ENCODE peak calls at places on chromosomes 13 and 19, in seven cellular contexts. One of them, this sample, is unnamed.

GRCh38 chr13:110507678-110508381 is 53.7 kb downstream of the RAB20 start:
- DNase-seq in CD4-positive, CD25-positive, alpha-beta regulatory T cell: no peak
- DNase-seq in stimulated activated CD4-positive, alpha-beta T cell treated with anti-CD3 and anti-CD28 coated beads, Interleukin-4, amount 100 ng/mL, for 24 hours: no peak
- DNase-seq in kidney: peak; percentile 92
- DNase-seq in NCI-H1417: no peak
- DNase-seq in Peyer's patch: no peak
- DNase-seq in ELF-1: no peak
- DNase-seq in this sample: no peak

GRCh38 chr19:7509625-7510024 is 6.3 kb upstream of the ZNF358 start:
- DNase-seq in CD4-positive, CD25-positive, alpha-beta regulatory T cell: no peak
- DNase-seq in stimulated activated CD4-positive, alpha-beta T cell treated with anti-CD3 and anti-CD28 coated beads, Interleukin-4, amount 100 ng/mL, for 24 hours: no peak
- DNase-seq in kidney: no peak
- DNase-seq in NCI-H1417: no peak
- DNase-seq in Peyer's patch: no peak
- DNase-seq in ELF-1: peak; percentile 42
- DNase-seq in this sample: no peak

GRCh38 chr13:50757021-50757420 is 86.5 kb downstream of the DLEU7 start:
- DNase-seq in CD4-positive, CD25-positive, alpha-beta regulatory T cell: no peak
- DNase-seq in stimulated activated CD4-positive, alpha-beta T cell treated with anti-CD3 and anti-CD28 coated beads, Interleukin-4, amount 100 ng/mL, for 24 hours: no peak
- DNase-seq in kidney: no peak
- DNase-seq in NCI-H1417: no peak
- DNase-seq in Peyer's patch: no peak
- DNase-seq in ELF-1: peak; percentile 23
- DNase-seq in this sample: no peak

GRCh38 chr13:47463726-47464125 is 537.3 kb downstream of the SUCLA2 start:
- DNase-seq in CD4-positive, CD25-positive, alpha-beta regulatory T cell: no peak
- DNase-seq in stimulated activated CD4-positive, alpha-beta T cell treated with anti-CD3 and anti-CD28 coated beads, Interleukin-4, amount 100 ng/mL, for 24 hours: no peak
- DNase-seq in kidney: no peak
- DNase-seq in NCI-H1417: no peak
- DNase-seq in Peyer's patch: no peak
- DNase-seq in ELF-1: peak; percentile 67
- DNase-seq in this sample: no peak

GRCh38 chr13:106919638-106920037 is 351.7 kb upstream of the ARGLU1 start:
- DNase-seq in CD4-positive, CD25-positive, alpha-beta regulatory T cell: no peak
- DNase-seq in stimulated activated CD4-positive, alpha-beta T cell treated with anti-CD3 and anti-CD28 coated beads, Interleukin-4, amount 100 ng/mL, for 24 hours: no peak
- DNase-seq in kidney: peak; percentile 71
- DNase-seq in NCI-H1417: no peak
- DNase-seq in Peyer's patch: no peak
- DNase-seq in ELF-1: peak; percentile 35
- DNase-seq in this sample: peak; percentile 34

GRCh38 chr13:19601749-19602725 is 31.4 kb upstream of the MPHOSPH8 start:
- DNase-seq in CD4-positive, CD25-positive, alpha-beta regulatory T cell: peak; percentile 61
- DNase-seq in stimulated activated CD4-positive, alpha-beta T cell treated with anti-CD3 and anti-CD28 coated beads, Interleukin-4, amount 100 ng/mL, for 24 hours: peak; percentile 17
- DNase-seq in kidney: peak; percentile 74
- DNase-seq in NCI-H1417: peak; percentile 73
- DNase-seq in Peyer's patch: no peak
- DNase-seq in ELF-1: peak; percentile 80
- DNase-seq in this sample: peak; percentile 42

GRCh38 chr13:77800219-77800618 is 102.7 kb downstream of the SLAIN1 start:
- DNase-seq in CD4-positive, CD25-positive, alpha-beta regulatory T cell: no peak
- DNase-seq in stimulated activated CD4-positive, alpha-beta T cell treated with anti-CD3 and anti-CD28 coated beads, Interleukin-4, amount 100 ng/mL, for 24 hours: no peak
- DNase-seq in kidney: no peak
- DNase-seq in NCI-H1417: no peak
- DNase-seq in Peyer's patch: no peak
- DNase-seq in ELF-1: no peak
- DNase-seq in this sample: no peak

GRCh38 chr13:29487466-29488454 is 107.7 kb downstream of the SLC7A1 start:
- DNase-seq in CD4-positive, CD25-positive, alpha-beta regulatory T cell: no peak
- DNase-seq in stimulated activated CD4-positive, alpha-beta T cell treated with anti-CD3 and anti-CD28 coated beads, Interleukin-4, amount 100 ng/mL, for 24 hours: no peak
- DNase-seq in kidney: no peak
- DNase-seq in NCI-H1417: no peak
- DNase-seq in Peyer's patch: no peak
- DNase-seq in ELF-1: no peak
- DNase-seq in this sample: no peak

GRCh38 chr19:12994701-12995595 is at the start of gene NFIX:
- DNase-seq in CD4-positive, CD25-positive, alpha-beta regulatory T cell: peak; percentile 42
- DNase-seq in stimulated activated CD4-positive, alpha-beta T cell treated with anti-CD3 and anti-CD28 coated beads, Interleukin-4, amount 100 ng/mL, for 24 hours: peak; percentile 65
- DNase-seq in kidney: peak; percentile 85
- DNase-seq in NCI-H1417: peak; percentile 48
- DNase-seq in Peyer's patch: peak; percentile 59
- DNase-seq in ELF-1: no peak
- DNase-seq in this sample: no peak

GRCh38 chr13:29597246-29597645 is 1.8 kb upstream of the SLC7A1 start:
- DNase-seq in CD4-positive, CD25-positive, alpha-beta regulatory T cell: no peak
- DNase-seq in stimulated activated CD4-positive, alpha-beta T cell treated with anti-CD3 and anti-CD28 coated beads, Interleukin-4, amount 100 ng/mL, for 24 hours: no peak
- DNase-seq in kidney: no peak
- DNase-seq in NCI-H1417: no peak
- DNase-seq in Peyer's patch: no peak
- DNase-seq in ELF-1: no peak
- DNase-seq in this sample: no peak

GRCh38 chr19:38880076-38880881 is 2.2 kb upstream of the RINL start:
- DNase-seq in CD4-positive, CD25-positive, alpha-beta regulatory T cell: no peak
- DNase-seq in stimulated activated CD4-positive, alpha-beta T cell treated with anti-CD3 and anti-CD28 coated beads, Interleukin-4, amount 100 ng/mL, for 24 hours: no peak
- DNase-seq in kidney: no peak
- DNase-seq in NCI-H1417: no peak
- DNase-seq in Peyer's patch: no peak
- DNase-seq in ELF-1: peak; percentile 42
- DNase-seq in this sample: no peak

GRCh38 chr19:17248011-17248776 is 2.5 kb upstream of the NR2F6 start:
- DNase-seq in CD4-positive, CD25-positive, alpha-beta regulatory T cell: no peak
- DNase-seq in stimulated activated CD4-positive, alpha-beta T cell treated with anti-CD3 and anti-CD28 coated beads, Interleukin-4, amount 100 ng/mL, for 24 hours: no peak
- DNase-seq in kidney: no peak
- DNase-seq in NCI-H1417: peak; percentile 10
- DNase-seq in Peyer's patch: no peak
- DNase-seq in ELF-1: peak; percentile 81
- DNase-seq in this sample: peak; percentile 63

GRCh38 chr19:46980756-46981155 is 38.9 kb upstream of the NPAS1 start:
- DNase-seq in CD4-positive, CD25-positive, alpha-beta regulatory T cell: no peak
- DNase-seq in stimulated activated CD4-positive, alpha-beta T cell treated with anti-CD3 and anti-CD28 coated beads, Interleukin-4, amount 100 ng/mL, for 24 hours: no peak
- DNase-seq in kidney: no peak
- DNase-seq in NCI-H1417: no peak
- DNase-seq in Peyer's patch: no peak
- DNase-seq in ELF-1: no peak
- DNase-seq in this sample: no peak

GRCh38 chr13:103134271-103134670 is 68.1 kb upstream of the SLC10A2 start:
- DNase-seq in CD4-positive, CD25-positive, alpha-beta regulatory T cell: no peak
- DNase-seq in stimulated activated CD4-positive, alpha-beta T cell treated with anti-CD3 and anti-CD28 coated beads, Interleukin-4, amount 100 ng/mL, for 24 hours: no peak
- DNase-seq in kidney: no peak
- DNase-seq in NCI-H1417: no peak
- DNase-seq in Peyer's patch: no peak
- DNase-seq in ELF-1: no peak
- DNase-seq in this sample: no peak

GRCh38 chr13:26494591-26494990 is 62.9 kb upstream of the WASF3 start:
- DNase-seq in CD4-positive, CD25-positive, alpha-beta regulatory T cell: no peak
- DNase-seq in stimulated activated CD4-positive, alpha-beta T cell treated with anti-CD3 and anti-CD28 coated beads, Interleukin-4, amount 100 ng/mL, for 24 hours: no peak
- DNase-seq in kidney: no peak
- DNase-seq in NCI-H1417: no peak
- DNase-seq in Peyer's patch: no peak
- DNase-seq in ELF-1: no peak
- DNase-seq in this sample: no peak

GRCh38 chr13:100848304-100848703 is 173.7 kb upstream of the TMTC4 start:
- DNase-seq in CD4-positive, CD25-positive, alpha-beta regulatory T cell: no peak
- DNase-seq in stimulated activated CD4-positive, alpha-beta T cell treated with anti-CD3 and anti-CD28 coated beads, Interleukin-4, amount 100 ng/mL, for 24 hours: no peak
- DNase-seq in kidney: no peak
- DNase-seq in NCI-H1417: no peak
- DNase-seq in Peyer's patch: no peak
- DNase-seq in ELF-1: no peak
- DNase-seq in this sample: no peak

GRCh38 chr13:78621086-78621485 is 17.7 kb upstream of the POU4F1 start:
- DNase-seq in CD4-positive, CD25-positive, alpha-beta regulatory T cell: no peak
- DNase-seq in stimulated activated CD4-positive, alpha-beta T cell treated with anti-CD3 and anti-CD28 coated beads, Interleukin-4, amount 100 ng/mL, for 24 hours: no peak
- DNase-seq in kidney: no peak
- DNase-seq in NCI-H1417: no peak
- DNase-seq in Peyer's patch: no peak
- DNase-seq in ELF-1: no peak
- DNase-seq in this sample: no peak

GRCh38 chr13:97141564-97142005 is 80.5 kb upstream of the MBNL2 start:
- DNase-seq in CD4-positive, CD25-positive, alpha-beta regulatory T cell: no peak
- DNase-seq in stimulated activated CD4-positive, alpha-beta T cell treated with anti-CD3 and anti-CD28 coated beads, Interleukin-4, amount 100 ng/mL, for 24 hours: peak; percentile 25
- DNase-seq in kidney: no peak
- DNase-seq in NCI-H1417: peak; percentile 77
- DNase-seq in Peyer's patch: no peak
- DNase-seq in ELF-1: peak; percentile 89
- DNase-seq in this sample: peak; percentile 25

GRCh38 chr13:45861352-45861751 is 9.8 kb upstream of the SIAH3 start:
- DNase-seq in CD4-positive, CD25-positive, alpha-beta regulatory T cell: no peak
- DNase-seq in stimulated activated CD4-positive, alpha-beta T cell treated with anti-CD3 and anti-CD28 coated beads, Interleukin-4, amount 100 ng/mL, for 24 hours: no peak
- DNase-seq in kidney: no peak
- DNase-seq in NCI-H1417: no peak
- DNase-seq in Peyer's patch: no peak
- DNase-seq in ELF-1: no peak
- DNase-seq in this sample: no peak

GRCh38 chr19:46993622-46994021 is 26.0 kb upstream of the NPAS1 start:
- DNase-seq in CD4-positive, CD25-positive, alpha-beta regulatory T cell: no peak
- DNase-seq in stimulated activated CD4-positive, alpha-beta T cell treated with anti-CD3 and anti-CD28 coated beads, Interleukin-4, amount 100 ng/mL, for 24 hours: no peak
- DNase-seq in kidney: no peak
- DNase-seq in NCI-H1417: no peak
- DNase-seq in Peyer's patch: no peak
- DNase-seq in ELF-1: no peak
- DNase-seq in this sample: no peak

GRCh38 chr13:45207319-45207718 is 6.5 kb upstream of the KCTD4 start:
- DNase-seq in CD4-positive, CD25-positive, alpha-beta regulatory T cell: no peak
- DNase-seq in stimulated activated CD4-positive, alpha-beta T cell treated with anti-CD3 and anti-CD28 coated beads, Interleukin-4, amount 100 ng/mL, for 24 hours: no peak
- DNase-seq in kidney: no peak
- DNase-seq in NCI-H1417: no peak
- DNase-seq in Peyer's patch: no peak
- DNase-seq in ELF-1: no peak
- DNase-seq in this sample: no peak

GRCh38 chr19:18311495-18311894 is 11.4 kb downstream of the LSM4 start:
- DNase-seq in CD4-positive, CD25-positive, alpha-beta regulatory T cell: no peak
- DNase-seq in stimulated activated CD4-positive, alpha-beta T cell treated with anti-CD3 and anti-CD28 coated beads, Interleukin-4, amount 100 ng/mL, for 24 hours: no peak
- DNase-seq in kidney: no peak
- DNase-seq in NCI-H1417: no peak
- DNase-seq in Peyer's patch: no peak
- DNase-seq in ELF-1: no peak
- DNase-seq in this sample: no peak

GRCh38 chr19:21765151-21765550 is 2.2 kb downstream of the ZNF100 start:
- DNase-seq in CD4-positive, CD25-positive, alpha-beta regulatory T cell: peak; percentile 26
- DNase-seq in stimulated activated CD4-positive, alpha-beta T cell treated with anti-CD3 and anti-CD28 coated beads, Interleukin-4, amount 100 ng/mL, for 24 hours: peak; percentile 28
- DNase-seq in kidney: no peak
- DNase-seq in NCI-H1417: no peak
- DNase-seq in Peyer's patch: no peak
- DNase-seq in ELF-1: no peak
- DNase-seq in this sample: no peak

GRCh38 chr19:5073153-5073844 is 104.4 kb downstream of the KDM4B start:
- DNase-seq in CD4-positive, CD25-positive, alpha-beta regulatory T cell: no peak
- DNase-seq in stimulated activated CD4-positive, alpha-beta T cell treated with anti-CD3 and anti-CD28 coated beads, Interleukin-4, amount 100 ng/mL, for 24 hours: no peak
- DNase-seq in kidney: no peak
- DNase-seq in NCI-H1417: no peak
- DNase-seq in Peyer's patch: no peak
- DNase-seq in ELF-1: peak; percentile 82
- DNase-seq in this sample: no peak

GRCh38 chr13:33152389-33152788 is 133.2 kb downstream of the STARD13 start:
- DNase-seq in CD4-positive, CD25-positive, alpha-beta regulatory T cell: no peak
- DNase-seq in stimulated activated CD4-positive, alpha-beta T cell treated with anti-CD3 and anti-CD28 coated beads, Interleukin-4, amount 100 ng/mL, for 24 hours: no peak
- DNase-seq in kidney: no peak
- DNase-seq in NCI-H1417: no peak
- DNase-seq in Peyer's patch: no peak
- DNase-seq in ELF-1: peak; percentile 18
- DNase-seq in this sample: no peak

GRCh38 chr19:56087647-56088346 is 33.3 kb downstream of the ZNF787 start:
- DNase-seq in CD4-positive, CD25-positive, alpha-beta regulatory T cell: no peak
- DNase-seq in stimulated activated CD4-positive, alpha-beta T cell treated with anti-CD3 and anti-CD28 coated beads, Interleukin-4, amount 100 ng/mL, for 24 hours: no peak
- DNase-seq in kidney: no peak
- DNase-seq in NCI-H1417: no peak
- DNase-seq in Peyer's patch: no peak
- DNase-seq in ELF-1: no peak
- DNase-seq in this sample: no peak

GRCh38 chr19:55649579-55650557 is 1.9 kb downstream of the CCDC106 start:
- DNase-seq in CD4-positive, CD25-positive, alpha-beta regulatory T cell: no peak
- DNase-seq in stimulated activated CD4-positive, alpha-beta T cell treated with anti-CD3 and anti-CD28 coated beads, Interleukin-4, amount 100 ng/mL, for 24 hours: no peak
- DNase-seq in kidney: peak; percentile 59
- DNase-seq in NCI-H1417: no peak
- DNase-seq in Peyer's patch: no peak
- DNase-seq in ELF-1: no peak
- DNase-seq in this sample: no peak

GRCh38 chr19:16588089-16588823 is 16.0 kb upstream of the SLC35E1 start:
- DNase-seq in CD4-positive, CD25-positive, alpha-beta regulatory T cell: peak; percentile 85
- DNase-seq in stimulated activated CD4-positive, alpha-beta T cell treated with anti-CD3 and anti-CD28 coated beads, Interleukin-4, amount 100 ng/mL, for 24 hours: peak; percentile 56
- DNase-seq in kidney: no peak
- DNase-seq in NCI-H1417: no peak
- DNase-seq in Peyer's patch: peak; percentile 91
- DNase-seq in ELF-1: peak; percentile 76
- DNase-seq in this sample: no peak

GRCh38 chr13:97122381-97122996 is 99.6 kb upstream of the MBNL2 start:
- DNase-seq in CD4-positive, CD25-positive, alpha-beta regulatory T cell: no peak
- DNase-seq in stimulated activated CD4-positive, alpha-beta T cell treated with anti-CD3 and anti-CD28 coated beads, Interleukin-4, amount 100 ng/mL, for 24 hours: no peak
- DNase-seq in kidney: no peak
- DNase-seq in NCI-H1417: no peak
- DNase-seq in Peyer's patch: no peak
- DNase-seq in ELF-1: no peak
- DNase-seq in this sample: no peak

GRCh38 chr19:39133431-39134270 is 8.1 kb downstream of the PAK4 start:
- DNase-seq in CD4-positive, CD25-positive, alpha-beta regulatory T cell: no peak
- DNase-seq in stimulated activated CD4-positive, alpha-beta T cell treated with anti-CD3 and anti-CD28 coated beads, Interleukin-4, amount 100 ng/mL, for 24 hours: no peak
- DNase-seq in kidney: no peak
- DNase-seq in NCI-H1417: no peak
- DNase-seq in Peyer's patch: no peak
- DNase-seq in ELF-1: peak; percentile 81
- DNase-seq in this sample: no peak

GRCh38 chr13:110957181-110957884 is 42.5 kb upstream of the ANKRD10 start:
- DNase-seq in CD4-positive, CD25-positive, alpha-beta regulatory T cell: no peak
- DNase-seq in stimulated activated CD4-positive, alpha-beta T cell treated with anti-CD3 and anti-CD28 coated beads, Interleukin-4, amount 100 ng/mL, for 24 hours: no peak
- DNase-seq in kidney: no peak
- DNase-seq in NCI-H1417: no peak
- DNase-seq in Peyer's patch: no peak
- DNase-seq in ELF-1: peak; percentile 28
- DNase-seq in this sample: peak; percentile 14

GRCh38 chr13:44300895-44301638 is 72.6 kb upstream of the SERP2 start:
- DNase-seq in CD4-positive, CD25-positive, alpha-beta regulatory T cell: peak; percentile 18
- DNase-seq in stimulated activated CD4-positive, alpha-beta T cell treated with anti-CD3 and anti-CD28 coated beads, Interleukin-4, amount 100 ng/mL, for 24 hours: peak; percentile 24
- DNase-seq in kidney: no peak
- DNase-seq in NCI-H1417: no peak
- DNase-seq in Peyer's patch: no peak
- DNase-seq in ELF-1: no peak
- DNase-seq in this sample: no peak

GRCh38 chr13:111049791-111050538 is 65.1 kb upstream of the ARHGEF7 start:
- DNase-seq in CD4-positive, CD25-positive, alpha-beta regulatory T cell: peak; percentile 16
- DNase-seq in stimulated activated CD4-positive, alpha-beta T cell treated with anti-CD3 and anti-CD28 coated beads, Interleukin-4, amount 100 ng/mL, for 24 hours: peak; percentile 20
- DNase-seq in kidney: peak; percentile 46
- DNase-seq in NCI-H1417: peak; percentile 26
- DNase-seq in Peyer's patch: no peak
- DNase-seq in ELF-1: no peak
- DNase-seq in this sample: no peak

GRCh38 chr13:33728271-33729037 is 89.5 kb upstream of the RFC3 start:
- DNase-seq in CD4-positive, CD25-positive, alpha-beta regulatory T cell: no peak
- DNase-seq in stimulated activated CD4-positive, alpha-beta T cell treated with anti-CD3 and anti-CD28 coated beads, Interleukin-4, amount 100 ng/mL, for 24 hours: no peak
- DNase-seq in kidney: peak; percentile 77
- DNase-seq in NCI-H1417: no peak
- DNase-seq in Peyer's patch: no peak
- DNase-seq in ELF-1: no peak
- DNase-seq in this sample: no peak

GRCh38 chr19:17441241-17442135 is 7.0 kb downstream of the TMEM221 start:
- DNase-seq in CD4-positive, CD25-positive, alpha-beta regulatory T cell: peak; percentile 38
- DNase-seq in stimulated activated CD4-positive, alpha-beta T cell treated with anti-CD3 and anti-CD28 coated beads, Interleukin-4, amount 100 ng/mL, for 24 hours: peak; percentile 31
- DNase-seq in kidney: no peak
- DNase-seq in NCI-H1417: peak; percentile 5
- DNase-seq in Peyer's patch: no peak
- DNase-seq in ELF-1: peak; percentile 66
- DNase-seq in this sample: peak; percentile 31

This sample was measured in neural crest cell.